ENCODE peak calls at places on chromosomes 13 and 19, in six cellular contexts. K is esophagus squamous epithelium, N is endothelial cell of umbilical vein, D is hepatocyte, G is body of pancreas, H is heart right ventricle. O is an unnamed sample.
A peak's percentile ranks its signal among the peaks of the same experiment; 100 is the strongest.

GRCh38 chr19:55601127-55601526 is 1.0 kb downstream of the ZNF524 start:
- DNase-seq in K (no peak), N (no peak), D (no peak), G (no peak), H (no peak), O (no peak)

GRCh38 chr19:5336195-5336965 is 4.2 kb downstream of the PTPRS start:
- DNase-seq in K (no peak), N (no peak), D (no peak), G (no peak), H (no peak), O (no peak)

GRCh38 chr19:55597493-55597892 is 1.8 kb downstream of the FIZ1 start:
- DNase-seq in K (no peak), N (no peak), D (no peak), G (no peak), H (no peak), O (no peak)

GRCh38 chr13:34863360-34864135 is 78.5 kb upstream of the NBEA start:
- DNase-seq in K (no peak), N (peak; percentile 27), D (peak; percentile 65), G (no peak), H (no peak), O (no peak)

GRCh38 chr19:33241091-33241529 is 15.5 kb upstream of the SLC7A10 start:
- DNase-seq in K (no peak), N (no peak), D (peak; percentile 59), G (no peak), H (no peak), O (no peak)

GRCh38 chr13:28059214-28059613 is 41.2 kb downstream of the FLT3 start:
- DNase-seq in K (no peak), N (peak; percentile 46), D (peak; percentile 17), G (peak; percentile 41), H (peak; percentile 8), O (no peak)

GRCh38 chr19:36850646-36851442 is at the start of gene ZNF345:
- DNase-seq in K (peak; percentile 67), N (peak; percentile 95), D (peak; percentile 95), G (peak; percentile 91), H (peak; percentile 94), O (peak; percentile 95)

GRCh38 chr19:10863107-10863700 is 8.1 kb upstream of the CARM1 start:
- DNase-seq in K (no peak), N (no peak), D (peak; percentile 58), G (peak; percentile 55), H (no peak), O (no peak)

GRCh38 chr19:34365463-34366401 is 736 bp downstream of the GPI start:
- DNase-seq in K (no peak), N (peak; percentile 40), D (peak; percentile 61), G (peak; percentile 51), H (peak; percentile 48), O (peak; percentile 73)

GRCh38 chr13:88586263-88586662 is 915.1 kb downstream of the SLITRK5 start:
- DNase-seq in K (no peak), N (no peak), D (no peak), G (no peak), H (no peak), O (no peak)

GRCh38 chr19:30686252-30686762 is 314.1 kb downstream of the ZNF536 start:
- DNase-seq in K (no peak), N (no peak), D (peak; percentile 31), G (no peak), H (no peak), O (peak; percentile 46)

GRCh38 chr19:56958428-56958827 is 117.9 kb upstream of the PEG3 start:
- DNase-seq in K (no peak), N (no peak), D (no peak), G (no peak), H (no peak), O (no peak)

GRCh38 chr19:41263042-41263849 is 926 bp upstream of the HNRNPUL1 start:
- DNase-seq in K (no peak), N (no peak), D (peak; percentile 80), G (peak; percentile 67), H (peak; percentile 70), O (peak; percentile 89)

GRCh38 chr19:12938536-12939291 is at the start of gene CALR:
- DNase-seq in K (no peak), N (peak; percentile 45), D (peak; percentile 65), G (peak; percentile 44), H (no peak), O (peak; percentile 76)

GRCh38 chr13:23516706-23517105 is 53.5 kb upstream of the TNFRSF19 start:
- DNase-seq in K (no peak), N (no peak), D (no peak), G (no peak), H (no peak), O (no peak)

GRCh38 chr19:39469036-39469435 is 11.6 kb upstream of the TIMM50 start:
- DNase-seq in K (no peak), N (no peak), D (no peak), G (no peak), H (no peak), O (no peak)

GRCh38 chr13:114068723-114069322 is 63.6 kb downstream of the RASA3 start:
- DNase-seq in K (no peak), N (peak; percentile 53), D (no peak), G (no peak), H (no peak), O (peak; percentile 80)

GRCh38 chr19:48815870-48816501 is 5.2 kb upstream of the BCAT2 start:
- DNase-seq in K (no peak), N (no peak), D (peak; percentile 67), G (peak; percentile 80), H (no peak), O (no peak)

GRCh38 chr19:40266912-40267600 is 18.1 kb downstream of the AKT2 start:
- DNase-seq in K (no peak), N (no peak), D (no peak), G (no peak), H (no peak), O (no peak)

GRCh38 chr19:3868770-3869456 is at the start of gene ZFR2:
- DNase-seq in K (no peak), N (no peak), D (peak; percentile 46), G (no peak), H (no peak), O (no peak)

GRCh38 chr19:39166571-39167391 is 30.0 kb upstream of the NCCRP1 start:
- DNase-seq in K (no peak), N (no peak), D (peak; percentile 73), G (peak; percentile 88), H (peak; percentile 71), O (peak; percentile 86)

GRCh38 chr13:20125129-20125782 is 35.6 kb downstream of the GJA3 start:
- DNase-seq in K (no peak), N (peak; percentile 19), D (no peak), G (no peak), H (no peak), O (peak; percentile 46)

GRCh38 chr19:45100797-45101196 is 7.8 kb downstream of the PPP1R37 start:
- DNase-seq in K (no peak), N (no peak), D (peak; percentile 51), G (no peak), H (no peak), O (no peak)
- H3K4me1 ChIP-seq in K (peaks cover 64% of the 10 kb centered on the region), N (peaks cover 17% of the 10 kb centered on the region), D (peaks cover 84% of the 10 kb centered on the region), G (peaks cover 93% of the 10 kb centered on the region), H (peaks cover 96% of the 10 kb centered on the region), O (peaks cover 64% of the 10 kb centered on the region)

GRCh38 chr13:77002590-77003190 is 10.8 kb downstream of the CLN5 start:
- DNase-seq in K (no peak), N (peak; percentile 57), D (peak; percentile 44), G (no peak), H (no peak), O (no peak)
- H3K4me3 ChIP-seq in K (no peak overlapping the region), N (no peak overlapping the region), D (no peak overlapping the region), G (no peak overlapping the region), H (no peak overlapping the region), O (no peak overlapping the region)

DNA sequence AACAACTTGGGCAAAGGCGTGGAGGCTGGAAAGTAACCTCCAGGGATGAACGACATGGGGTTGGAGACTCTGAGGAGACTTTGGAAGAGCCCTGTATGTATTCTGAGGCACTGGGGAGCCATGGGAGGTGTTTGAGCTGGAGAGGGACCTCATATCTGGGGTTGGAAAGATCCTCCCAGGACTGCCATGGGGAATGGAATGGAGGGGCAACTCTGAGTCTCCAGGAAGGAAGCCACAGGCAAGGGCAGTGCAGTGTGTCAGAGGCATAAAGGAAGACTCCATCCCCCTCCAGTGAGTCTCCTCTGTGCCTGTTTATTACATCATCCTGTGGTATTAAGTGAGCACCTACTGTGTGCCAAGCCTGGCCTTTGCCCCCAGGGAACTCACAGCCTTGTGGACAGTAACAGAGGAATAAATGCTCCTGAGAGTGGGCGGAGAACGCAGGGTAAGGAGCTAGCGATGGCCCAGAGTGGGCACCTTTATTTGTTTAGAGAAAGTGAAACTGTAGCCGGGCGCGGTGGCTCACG is 7.7 kb downstream of the PEAK3 start:
- DNase-seq in K (no peak), N (no peak), D (no peak), G (no peak), H (no peak), O (no peak)
- H3K4me1 ChIP-seq in K (peaks cover 49% of the 10 kb centered on the region), N (peaks cover 27% of the 10 kb centered on the region), D (peaks cover 22% of the 10 kb centered on the region), G (peaks cover 44% of the 10 kb centered on the region), H (peaks cover 52% of the 10 kb centered on the region), O (peaks cover 53% of the 10 kb centered on the region)

GRCh38 chr19:47158367-47158791 is 27.7 kb downstream of the SAE1 start:
- DNase-seq in K (no peak), N (peak; percentile 86), D (no peak), G (no peak), H (peak; percentile 23), O (no peak)
- H3K4me3 ChIP-seq in K (no peak overlapping the region), N (no peak overlapping the region), D (no peak overlapping the region), G (no peak overlapping the region), H (no peak overlapping the region), O (no peak overlapping the region)